ENCODE peak calls at places on chromosomes 2 and 18, in ten cellular contexts. One of them, this sample, is unnamed.

GRCh38 chr2:195049372-195050031 is 607.5 kb upstream of the SLC39A10 start:
- DNase-seq in AG04450: no peak
- DNase-seq in HCT116: no peak
- DNase-seq in HFFc6: no peak
- DNase-seq in WTC11: no peak
- DNase-seq in HFF-Myc: no peak
- DNase-seq in A673: no peak
- DNase-seq in right lobe of liver: no peak
- DNase-seq in DND-41: no peak
- DNase-seq in GM13976: no peak
- DNase-seq in this sample: no peak

GRCh38 chr18:68840554-68841263 is 42.8 kb downstream of the CCDC102B start:
- DNase-seq in HFF-Myc: peak; percentile 88
- DNase-seq in GM13976: no peak
- DNase-seq in HFFc6: peak; percentile 85
- DNase-seq in right lobe of liver: no peak
- DNase-seq in AG04450: peak; percentile 80
- DNase-seq in A673: peak; percentile 92
- DNase-seq in DND-41: no peak
- DNase-seq in WTC11: no peak
- DNase-seq in HCT116: peak; percentile 23
- DNase-seq in this sample: no peak

GRCh38 chr2:30149513-30149912 is 2.7 kb downstream of the YPEL5 start:
- DNase-seq in DND-41: no peak
- DNase-seq in A673: peak; percentile 40
- DNase-seq in right lobe of liver: no peak
- DNase-seq in HFFc6: no peak
- DNase-seq in HCT116: no peak
- DNase-seq in HFF-Myc: no peak
- DNase-seq in AG04450: no peak
- DNase-seq in GM13976: no peak
- DNase-seq in WTC11: peak; percentile 19
- DNase-seq in this sample: peak; percentile 18

GRCh38 chr2:27262379-27263286 is at the start of gene SLC30A3:
- DNase-seq in GM13976: peak; percentile 92
- DNase-seq in AG04450: no peak
- DNase-seq in DND-41: no peak
- DNase-seq in HCT116: peak; percentile 44
- DNase-seq in HFF-Myc: no peak
- DNase-seq in HFFc6: no peak
- DNase-seq in WTC11: peak; percentile 66
- DNase-seq in right lobe of liver: peak; percentile 70
- DNase-seq in A673: peak; percentile 90
- DNase-seq in this sample: peak; percentile 33

GRCh38 chr2:7077660-7078278 is 160.6 kb downstream of the RNF144A start:
- DNase-seq in HFF-Myc: no peak
- DNase-seq in A673: no peak
- DNase-seq in HCT116: no peak
- DNase-seq in HFFc6: no peak
- DNase-seq in GM13976: no peak
- DNase-seq in DND-41: no peak
- DNase-seq in AG04450: no peak
- DNase-seq in WTC11: no peak
- DNase-seq in right lobe of liver: no peak
- DNase-seq in this sample: no peak

GRCh38 chr2:103784271-103784670 is 1022.4 kb downstream of the TMEM182 start:
- DNase-seq in right lobe of liver: no peak
- DNase-seq in DND-41: no peak
- DNase-seq in AG04450: no peak
- DNase-seq in WTC11: peak; percentile 15
- DNase-seq in GM13976: no peak
- DNase-seq in HFFc6: no peak
- DNase-seq in A673: no peak
- DNase-seq in HCT116: no peak
- DNase-seq in HFF-Myc: no peak
- DNase-seq in this sample: no peak

GRCh38 chr2:166417669-166418068 is 41.9 kb upstream of the SCN9A start:
- DNase-seq in HFF-Myc: no peak
- DNase-seq in A673: peak; percentile 78
- DNase-seq in DND-41: no peak
- DNase-seq in HCT116: peak; percentile 39
- DNase-seq in AG04450: no peak
- DNase-seq in HFFc6: peak; percentile 46
- DNase-seq in GM13976: no peak
- DNase-seq in right lobe of liver: no peak
- DNase-seq in WTC11: no peak
- DNase-seq in this sample: no peak

GRCh38 chr2:20424300-20425290 is 22.3 kb upstream of the RHOB start:
- DNase-seq in A673: no peak
- DNase-seq in WTC11: no peak
- DNase-seq in right lobe of liver: peak; percentile 50
- DNase-seq in DND-41: no peak
- DNase-seq in HFFc6: peak; percentile 85
- DNase-seq in AG04450: peak; percentile 81
- DNase-seq in HCT116: no peak
- DNase-seq in GM13976: peak; percentile 68
- DNase-seq in HFF-Myc: peak; percentile 82
- DNase-seq in this sample: peak; percentile 52

GRCh38 chr2:221480251-221480650 is 91.9 kb downstream of the EPHA4 start:
- DNase-seq in A673: no peak
- DNase-seq in DND-41: no peak
- DNase-seq in HFF-Myc: no peak
- DNase-seq in HFFc6: no peak
- DNase-seq in AG04450: no peak
- DNase-seq in HCT116: no peak
- DNase-seq in right lobe of liver: no peak
- DNase-seq in WTC11: no peak
- DNase-seq in GM13976: no peak
- DNase-seq in this sample: no peak

GRCh38 chr2:38581193-38582147 is 21.3 kb downstream of the HNRNPLL start:
- DNase-seq in GM13976: peak; percentile 34
- DNase-seq in HFF-Myc: peak; percentile 67
- DNase-seq in DND-41: peak; percentile 46
- DNase-seq in right lobe of liver: no peak
- DNase-seq in WTC11: peak; percentile 31
- DNase-seq in HFFc6: peak; percentile 76
- DNase-seq in HCT116: peak; percentile 52
- DNase-seq in A673: peak; percentile 87
- DNase-seq in AG04450: peak; percentile 57
- DNase-seq in this sample: no peak

GRCh38 chr2:39127973-39128372 is 7.1 kb upstream of the SOS1 start:
- DNase-seq in HCT116: no peak
- DNase-seq in GM13976: no peak
- DNase-seq in A673: no peak
- DNase-seq in WTC11: no peak
- DNase-seq in DND-41: peak; percentile 44
- DNase-seq in right lobe of liver: no peak
- DNase-seq in HFFc6: no peak
- DNase-seq in HFF-Myc: no peak
- DNase-seq in AG04450: no peak
- DNase-seq in this sample: no peak

GRCh38 chr2:165253178-165253577 is 14.0 kb downstream of the SCN2A start:
- DNase-seq in right lobe of liver: no peak
- DNase-seq in A673: no peak
- DNase-seq in HFF-Myc: no peak
- DNase-seq in GM13976: no peak
- DNase-seq in DND-41: no peak
- DNase-seq in HFFc6: no peak
- DNase-seq in AG04450: no peak
- DNase-seq in WTC11: no peak
- DNase-seq in HCT116: no peak
- DNase-seq in this sample: no peak

GRCh38 chr2:45330617-45331016 is 280.4 kb downstream of the SRBD1 start:
- DNase-seq in HCT116: no peak
- DNase-seq in WTC11: no peak
- DNase-seq in HFF-Myc: no peak
- DNase-seq in AG04450: no peak
- DNase-seq in GM13976: no peak
- DNase-seq in HFFc6: no peak
- DNase-seq in DND-41: no peak
- DNase-seq in A673: no peak
- DNase-seq in right lobe of liver: no peak
- DNase-seq in this sample: no peak

GRCh38 chr18:50754297-50754696 is 65.5 kb downstream of the MRO start:
- DNase-seq in DND-41: no peak
- DNase-seq in HFFc6: no peak
- DNase-seq in AG04450: no peak
- DNase-seq in WTC11: no peak
- DNase-seq in A673: no peak
- DNase-seq in HFF-Myc: no peak
- DNase-seq in HCT116: no peak
- DNase-seq in GM13976: no peak
- DNase-seq in right lobe of liver: no peak
- DNase-seq in this sample: no peak

GRCh38 chr18:78957140-78957539 is 22.5 kb upstream of the SALL3 start:
- DNase-seq in AG04450: no peak
- DNase-seq in HFFc6: no peak
- DNase-seq in GM13976: no peak
- DNase-seq in DND-41: no peak
- DNase-seq in HCT116: no peak
- DNase-seq in A673: no peak
- DNase-seq in WTC11: no peak
- DNase-seq in right lobe of liver: no peak
- DNase-seq in HFF-Myc: no peak
- DNase-seq in this sample: no peak

DNA sequence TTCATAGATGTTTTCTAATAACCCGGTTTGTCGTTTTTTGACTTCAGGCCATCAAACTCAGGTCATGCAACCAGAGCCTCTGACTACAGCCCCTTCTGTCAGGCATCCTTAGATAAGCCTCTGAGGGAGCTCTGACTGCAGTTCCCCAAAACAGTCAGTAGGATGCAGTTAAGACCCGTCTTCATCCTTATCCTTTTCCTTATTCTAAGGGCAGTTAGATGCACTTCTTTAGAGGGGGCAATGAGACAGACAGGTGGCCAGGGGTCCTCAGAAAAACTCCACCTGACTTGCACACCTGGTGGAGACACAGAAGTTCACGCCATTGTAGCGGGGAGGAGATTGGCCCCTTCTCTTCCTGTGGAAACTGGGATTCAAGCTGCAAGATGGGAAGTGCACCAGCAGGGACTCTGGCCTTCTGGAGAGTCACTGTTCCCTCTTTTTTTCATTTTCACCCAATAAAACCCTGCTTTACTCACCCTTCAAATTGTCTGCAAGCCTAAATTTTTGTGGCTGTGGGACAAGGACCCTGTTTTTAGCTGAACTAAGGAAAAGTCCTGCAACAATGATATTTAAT is 104.8 kb upstream of the TFPI start:
- DNase-seq in WTC11: peak; percentile 55
- DNase-seq in A673: peak; percentile 52
- DNase-seq in HFFc6: peak; percentile 13
- DNase-seq in AG04450: peak; percentile 6
- DNase-seq in HFF-Myc: no peak
- DNase-seq in GM13976: no peak
- DNase-seq in right lobe of liver: no peak
- DNase-seq in DND-41: no peak
- DNase-seq in HCT116: peak; percentile 21
- DNase-seq in this sample: peak; percentile 18
- TF ChIP-seq CTCF in WTC11: peak; percentile 35
- TF ChIP-seq CTCF in A673: peak; percentile 55
- TF ChIP-seq CTCF in HFFc6: peak; percentile 67
- TF ChIP-seq CTCF in AG04450: peak; percentile 69
- TF ChIP-seq CTCF in HFF-Myc: peak; percentile 34
- TF ChIP-seq CTCF in GM13976: no peak
- TF ChIP-seq CTCF in right lobe of liver: peak; percentile 17
- TF ChIP-seq CTCF in DND-41: no peak
- TF ChIP-seq CTCF in HCT116: no peak
- TF ChIP-seq CTCF in this sample: peak; percentile 42

DNA sequence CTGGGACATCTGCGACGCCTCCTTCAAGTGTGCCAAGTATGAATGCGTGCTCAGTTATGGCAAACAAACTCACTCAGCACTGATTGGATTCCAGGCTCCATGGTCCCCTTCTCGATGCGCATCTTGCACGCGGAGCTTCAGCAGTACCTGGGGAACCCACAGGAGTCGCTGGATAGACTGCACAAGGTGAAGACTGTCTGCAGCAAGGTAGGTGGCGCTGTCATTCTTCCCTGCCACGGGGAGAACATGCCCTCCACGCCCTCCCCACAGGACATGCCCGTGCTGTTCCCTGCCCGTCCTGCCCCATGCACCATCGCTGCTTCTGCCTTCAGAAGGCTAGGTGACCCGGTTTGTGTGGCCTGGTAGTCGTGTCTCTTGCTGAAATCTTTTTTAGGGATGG is 64.2 kb downstream of the TRAPPC12 start:
- DNase-seq in HFFc6: no peak
- DNase-seq in AG04450: no peak
- DNase-seq in DND-41: no peak
- DNase-seq in GM13976: no peak
- DNase-seq in HFF-Myc: no peak
- DNase-seq in HCT116: no peak
- DNase-seq in right lobe of liver: no peak
- DNase-seq in WTC11: peak; percentile 51
- DNase-seq in A673: no peak
- DNase-seq in this sample: no peak
- TF ChIP-seq CTCF in HFFc6: peak; percentile 17
- TF ChIP-seq CTCF in AG04450: no peak
- TF ChIP-seq CTCF in DND-41: no peak
- TF ChIP-seq CTCF in GM13976: no peak
- TF ChIP-seq CTCF in HFF-Myc: no peak
- TF ChIP-seq CTCF in HCT116: peak; percentile 26
- TF ChIP-seq CTCF in right lobe of liver: no peak
- TF ChIP-seq CTCF in WTC11: no peak
- TF ChIP-seq CTCF in A673: peak; percentile 13
- TF ChIP-seq CTCF in this sample: no peak

DNA sequence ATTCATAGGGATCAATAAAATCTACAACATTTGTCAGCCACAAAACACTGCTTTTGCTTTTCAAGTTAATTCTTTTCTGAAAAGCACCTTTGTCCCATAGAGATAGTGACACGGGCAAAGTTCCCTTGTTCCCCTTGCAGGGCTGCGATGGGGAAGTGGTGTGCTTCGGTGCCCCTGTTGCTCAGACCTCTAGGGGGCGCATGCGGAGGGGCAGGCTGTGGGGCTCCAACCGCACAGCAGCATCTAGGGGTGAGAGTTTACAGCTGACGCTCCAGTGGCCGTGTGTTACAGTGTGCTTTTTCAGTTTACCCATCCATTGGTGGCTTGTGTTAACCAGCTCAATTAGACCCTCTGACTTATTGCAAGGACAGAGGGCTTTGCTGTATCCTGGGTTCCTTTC is 1432.2 kb upstream of the ACVR2A start:
- DNase-seq in AG04450: no peak
- DNase-seq in HFFc6: no peak
- DNase-seq in A673: no peak
- DNase-seq in DND-41: no peak
- DNase-seq in GM13976: no peak
- DNase-seq in WTC11: peak; percentile 82
- DNase-seq in right lobe of liver: no peak
- DNase-seq in HFF-Myc: no peak
- DNase-seq in HCT116: peak; percentile 12
- DNase-seq in this sample: no peak
- TF ChIP-seq CTCF in AG04450: no peak
- TF ChIP-seq CTCF in HFFc6: peak; percentile 12
- TF ChIP-seq CTCF in A673: peak; percentile 40
- TF ChIP-seq CTCF in DND-41: peak; percentile 24
- TF ChIP-seq CTCF in GM13976: no peak
- TF ChIP-seq CTCF in WTC11: peak; percentile 47
- TF ChIP-seq CTCF in right lobe of liver: no peak
- TF ChIP-seq CTCF in HFF-Myc: peak; percentile 30
- TF ChIP-seq CTCF in HCT116: peak; percentile 23
- TF ChIP-seq CTCF in this sample: peak; percentile 13

GRCh38 chr18:40004246-40004645 is 1950.8 kb upstream of the PIK3C3 start:
- DNase-seq in HFFc6: no peak
- DNase-seq in GM13976: no peak
- DNase-seq in HCT116: no peak
- DNase-seq in AG04450: no peak
- DNase-seq in DND-41: no peak
- DNase-seq in A673: no peak
- DNase-seq in HFF-Myc: no peak
- DNase-seq in WTC11: no peak
- DNase-seq in right lobe of liver: no peak
- DNase-seq in this sample: no peak
- TF ChIP-seq CTCF in HFFc6: no peak
- TF ChIP-seq CTCF in GM13976: no peak
- TF ChIP-seq CTCF in HCT116: no peak
- TF ChIP-seq CTCF in AG04450: no peak
- TF ChIP-seq CTCF in DND-41: no peak
- TF ChIP-seq CTCF in A673: no peak
- TF ChIP-seq CTCF in HFF-Myc: no peak
- TF ChIP-seq CTCF in WTC11: no peak
- TF ChIP-seq CTCF in right lobe of liver: no peak
- TF ChIP-seq CTCF in this sample: no peak